ENCODE peak calls at places on chromosome 18, in nine cellular contexts. F, H, U, I, P, N, L, R and W are unnamed samples.
A peak's percentile ranks its signal among the peaks of the same experiment; 100 is the strongest.

GRCh38 chr18:58785870-58786269 is 78.8 kb upstream of the ZNF532 start:
- DNase-seq in L (no peak), I (no peak), H (no peak), P (no peak), N (no peak), R (no peak), F (no peak), U (no peak), W (no peak)

GRCh38 chr18:41347057-41347456 is 608.0 kb upstream of the PIK3C3 start:
- DNase-seq in F (no peak), R (peak; percentile 76), H (no peak), L (no peak), U (no peak), N (no peak), I (no peak), P (no peak), W (no peak)

GRCh38 chr18:11118051-11118450 is 31.3 kb downstream of the PIEZO2 start:
- DNase-seq in U (no peak), I (no peak), R (no peak), L (no peak), F (no peak), N (no peak), P (no peak), H (no peak), W (no peak)

GRCh38 chr18:43606800-43607199 is 329.5 kb upstream of the SYT4 start:
- DNase-seq in H (no peak), N (no peak), R (no peak), U (no peak), I (no peak), P (no peak), F (no peak), L (no peak), W (no peak)

GRCh38 chr18:79641722-79642497 is 37.7 kb upstream of the CTDP1 start:
- DNase-seq in R (no peak), F (no peak), L (no peak), U (no peak), P (no peak), I (no peak), N (no peak), H (no peak), W (no peak)

GRCh38 chr18:45151645-45152044 is 463.6 kb upstream of the SLC14A2 start:
- DNase-seq in N (no peak), R (no peak), L (no peak), U (no peak), F (no peak), H (no peak), P (no peak), I (no peak), W (no peak)

GRCh38 chr18:55096261-55097026 is 137.2 kb upstream of the CCDC68 start:
- DNase-seq in U (no peak), N (peak; percentile 69), F (no peak), H (no peak), R (peak; percentile 83), I (peak; percentile 69), L (no peak), P (no peak), W (no peak)

GRCh38 chr18:2901405-2901989 is 54.7 kb downstream of the EMILIN2 start:
- DNase-seq in H (no peak), L (no peak), P (no peak), F (peak; percentile 62), U (no peak), I (no peak), N (no peak), R (no peak), W (no peak)

GRCh38 chr18:41145526-41145925 is 809.5 kb upstream of the PIK3C3 start:
- DNase-seq in I (no peak), R (peak; percentile 33), U (no peak), N (no peak), L (no peak), F (no peak), P (no peak), H (no peak), W (no peak)

GRCh38 chr18:3008546-3008945 is 4.4 kb downstream of the LPIN2 start:
- DNase-seq in H (no peak), P (no peak), R (peak; percentile 29), I (no peak), U (no peak), F (no peak), N (no peak), L (no peak), W (no peak)

GRCh38 chr18:80033181-80034067 is 810 bp upstream of the RBFA start:
- DNase-seq in L (no peak), P (peak; percentile 29), N (peak; percentile 84), U (peak; percentile 85), H (no peak), R (peak; percentile 56), F (no peak), I (no peak), W (no peak)

GRCh38 chr18:49886891-49887764 is 73.8 kb upstream of the ACAA2 start:
- DNase-seq in N (peak; percentile 64), H (no peak), R (no peak), I (peak; percentile 31), U (no peak), P (no peak), F (no peak), L (no peak), W (peak; percentile 50)

GRCh38 chr18:5309888-5310470 is 14.5 kb upstream of the ZBTB14 start:
- DNase-seq in I (no peak), L (no peak), U (peak; percentile 60), R (no peak), P (no peak), F (no peak), N (no peak), H (no peak), W (no peak)

GRCh38 chr18:42915240-42915791 is 200.2 kb downstream of the RIT2 start:
- DNase-seq in H (no peak), L (no peak), F (no peak), P (no peak), I (peak; percentile 3), N (no peak), R (no peak), U (no peak), W (no peak)

GRCh38 chr18:48914581-48915251 is 36.0 kb downstream of the SMAD7 start:
- DNase-seq in U (peak; percentile 18), I (no peak), F (peak; percentile 57), N (no peak), L (no peak), R (no peak), P (no peak), H (no peak), W (no peak)

GRCh38 chr18:39205565-39205964 is 1640.0 kb upstream of the CELF4 start:
- DNase-seq in U (no peak), I (no peak), P (no peak), H (no peak), L (no peak), F (no peak), R (peak; percentile 1), N (no peak), W (no peak)

GRCh38 chr18:75363446-75364225 is 63.9 kb downstream of the SMIM21 start:
- DNase-seq in R (no peak), P (no peak), U (no peak), F (no peak), H (no peak), N (no peak), I (no peak), L (no peak), W (no peak)

GRCh38 chr18:30376515-30376914 is 666.0 kb downstream of the DSC3 start:
- DNase-seq in R (no peak), H (no peak), I (peak; percentile 43), U (no peak), F (no peak), L (no peak), N (peak; percentile 90), P (no peak), W (no peak)

GRCh38 chr18:42064109-42064508 is 109.1 kb downstream of the PIK3C3 start:
- DNase-seq in P (no peak), I (no peak), N (no peak), F (no peak), H (no peak), U (no peak), L (no peak), R (no peak), W (no peak)

GRCh38 chr18:49460958-49461601 is 635 bp upstream of the DYM start:
- DNase-seq in R (peak; percentile 74), U (no peak), L (no peak), P (no peak), F (no peak), N (peak; percentile 24), H (no peak), I (no peak), W (no peak)

GRCh38 chr18:62186656-62187542 is at the start of the genes PIGN and RELCH:
- DNase-seq in U (peak; percentile 98), L (peak; percentile 98), I (peak; percentile 99), N (peak; percentile 100), H (peak; percentile 95), F (peak; percentile 98), R (peak; percentile 99), P (peak; percentile 95), W (peak; percentile 90)
- H3K27ac ChIP-seq in U (peak within 1 kb of the TSS; percentile 79), L (peak within 1 kb of the TSS; percentile 75), I (peak within 1 kb of the TSS; percentile 92), N (peak within 1 kb of the TSS; percentile 94), H (peak within 1 kb of the TSS; percentile 85), F (peak within 1 kb of the TSS; percentile 89), R (peak within 1 kb of the TSS; percentile 87), P (peak within 1 kb of the TSS; percentile 84), W (peak within 1 kb of the TSS; percentile 75)

DNA sequence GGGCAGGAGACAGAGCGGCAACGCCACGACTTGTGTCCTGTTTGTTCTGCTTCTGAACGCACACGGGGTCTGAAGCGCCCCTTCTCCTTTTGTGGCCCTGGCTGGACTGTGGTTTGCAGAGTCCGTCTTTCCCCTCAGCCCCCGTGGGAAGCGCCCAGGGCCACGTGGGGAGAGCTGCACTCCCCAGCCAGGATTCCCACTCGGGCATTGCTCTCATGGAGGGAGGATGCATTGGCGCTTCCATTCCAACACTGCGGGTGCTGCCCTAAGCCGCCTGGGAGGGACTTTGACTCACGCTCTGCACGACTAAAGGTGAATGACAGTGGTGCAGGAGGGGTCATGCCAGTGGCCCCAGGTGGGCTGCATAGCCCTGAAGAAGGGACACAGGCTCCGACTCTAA is 52.5 kb downstream of the TIMM21 start:
- DNase-seq in L (no peak), H (no peak), U (no peak), I (no peak), N (no peak), P (no peak), F (no peak), R (no peak), W (no peak)
- H3K27ac ChIP-seq in L (no peak overlapping the region), H (no peak overlapping the region), U (no peak overlapping the region), I (no peak overlapping the region), N (no peak overlapping the region), P (no peak overlapping the region), F (no peak overlapping the region), R (no peak overlapping the region), W (no peak overlapping the region)

GRCh38 chr18:69701305-69701704 is 246.4 kb downstream of the CD226 start:
- DNase-seq in H (no peak), U (no peak), I (no peak), F (no peak), N (no peak), L (no peak), P (no peak), R (no peak), W (no peak)
- H3K27ac ChIP-seq in H (no peak overlapping the region), U (no peak overlapping the region), I (no peak overlapping the region), F (no peak overlapping the region), N (no peak overlapping the region), L (no peak overlapping the region), P (no peak overlapping the region), R (no peak overlapping the region), W (no peak overlapping the region)

GRCh38 chr18:23906658-23907057 is 107.9 kb upstream of the TTC39C start:
- DNase-seq in U (no peak), I (no peak), R (no peak), H (no peak), F (no peak), L (no peak), P (no peak), N (no peak), W (no peak)
- H3K27ac ChIP-seq in U (no peak overlapping the region), I (no peak overlapping the region), R (no peak overlapping the region), H (no peak overlapping the region), F (no peak overlapping the region), L (no peak overlapping the region), P (no peak overlapping the region), N (no peak overlapping the region), W (no peak overlapping the region)

GRCh38 chr18:61580061-61580460 is 246.8 kb downstream of the CDH20 start:
- DNase-seq in P (no peak), R (peak; percentile 33), U (no peak), N (no peak), L (no peak), F (no peak), I (no peak), H (no peak), W (no peak)
- H3K27ac ChIP-seq in P (no peak overlapping the region), R (no peak overlapping the region), U (no peak overlapping the region), N (no peak overlapping the region), L (no peak overlapping the region), F (no peak overlapping the region), I (no peak overlapping the region), H (no peak overlapping the region), W (no peak overlapping the region)